ENCODE peak calls at places on chromosomes 11 and 22, in six cellular contexts. N, S, W, L, P and C are unnamed samples.

GRCh38 chr22:37979782-37980181 is 4.6 kb downstream of the SOX10 start:
- DNase-seq in N (no peak), S (no peak), W (peak), L (no peak), P (peak), C (peak)

GRCh38 chr11:3627291-3627690 is 14.5 kb downstream of the ART5 start:
- DNase-seq in N (peak), S (no peak), W (no peak), L (no peak), P (no peak), C (peak)

GRCh38 chr11:66069715-66070603 is at the start of gene PACS1:
- DNase-seq in N (no peak), S (peak), W (peak), L (peak), P (peak), C (peak)

GRCh38 chr11:48168815-48169214 is 47.8 kb upstream of the OR4B1 start:
- DNase-seq in N (no peak), S (no peak), W (no peak), L (no peak), P (no peak), C (no peak)

GRCh38 chr22:46056169-46057041 is 79.4 kb upstream of the WNT7B start:
- DNase-seq in N (no peak), S (no peak), W (no peak), L (no peak), P (no peak), C (peak)

GRCh38 chr22:19851291-19852176 is 3.1 kb downstream of the GNB1L start:
- DNase-seq in N (no peak), S (no peak), W (no peak), L (no peak), P (no peak), C (peak)

GRCh38 chr11:61509058-61510029 is 795 bp downstream of the LRRC10B start:
- DNase-seq in N (no peak), S (peak), W (peak), L (peak), P (peak), C (peak)

GRCh38 chr11:70580036-70580805 is 181.9 kb downstream of the CTTN start:
- DNase-seq in N (no peak), S (no peak), W (peak), L (no peak), P (no peak), C (peak)

GRCh38 chr11:57240007-57240406 is 3.0 kb upstream of the APLNR start:
- DNase-seq in N (no peak), S (no peak), W (no peak), L (no peak), P (no peak), C (peak)